ENCODE peak calls at places on chromosomes 12 and 14, in seven cellular contexts. H, F, G, I, D, N and B are unnamed samples.
A peak's percentile ranks its signal among the peaks of the same experiment; 100 is the strongest.

GRCh38 chr12:7129647-7130536 is at the start of gene CLSTN3:
- DNase-seq in G (peak; percentile 91), D (peak; percentile 54), H (peak; percentile 51), I (peak; percentile 76), N (peak; percentile 60), F (peak; percentile 92), B (peak; percentile 91)

GRCh38 chr12:60176891-60177290 is 581.1 kb downstream of the SLC16A7 start:
- DNase-seq in I (no peak), H (no peak), N (no peak), G (no peak), F (no peak), D (no peak), B (no peak)

GRCh38 chr12:67541625-67541991 is 106.9 kb upstream of the DYRK2 start:
- DNase-seq in H (no peak), I (no peak), N (no peak), D (no peak), F (no peak), G (no peak), B (no peak)

GRCh38 chr14:75123991-75124390 is 2.9 kb downstream of the NEK9 start:
- DNase-seq in N (no peak), H (peak; percentile 80), G (peak; percentile 84), D (peak; percentile 93), I (peak; percentile 73), F (no peak), B (no peak)

GRCh38 chr14:99698236-99698635 is 14.1 kb downstream of the CYP46A1 start:
- DNase-seq in G (no peak), D (no peak), H (no peak), I (no peak), N (no peak), F (no peak), B (no peak)

GRCh38 chr12:46452061-46452615 is 79.6 kb upstream of the SLC38A2 start:
- DNase-seq in N (no peak), G (no peak), D (peak; percentile 40), F (no peak), I (peak; percentile 59), H (no peak), B (no peak)

GRCh38 chr12:85277900-85278597 is 2.0 kb upstream of the ALX1 start:
- DNase-seq in D (no peak), H (no peak), N (no peak), I (no peak), F (peak; percentile 59), G (no peak), B (no peak)

GRCh38 chr14:63167044-63167443 is 37.2 kb upstream of the RHOJ start:
- DNase-seq in H (no peak), N (no peak), I (no peak), G (no peak), D (no peak), F (no peak), B (no peak)

GRCh38 chr12:69097619-69098368 is 141.6 kb upstream of the CPSF6 start:
- DNase-seq in N (no peak), D (no peak), I (peak; percentile 85), F (no peak), H (peak; percentile 48), G (peak; percentile 12), B (peak; percentile 17)

GRCh38 chr14:105888151-105888550 is 361.8 kb downstream of the TMEM121 start:
- DNase-seq in G (no peak), N (no peak), H (no peak), F (peak; percentile 25), I (no peak), D (no peak), B (no peak)

GRCh38 chr14:105891221-105891602 is 364.8 kb downstream of the TMEM121 start:
- DNase-seq in N (no peak), I (no peak), G (no peak), F (peak; percentile 54), D (no peak), H (no peak), B (no peak)

GRCh38 chr14:105890474-105891220 is 364.3 kb downstream of the TMEM121 start:
- DNase-seq in D (no peak), F (peak; percentile 67), G (no peak), N (peak; percentile 6), I (no peak), H (no peak), B (no peak)

GRCh38 chr14:105888784-105889665 is 362.6 kb downstream of the TMEM121 start:
- DNase-seq in N (peak; percentile 5), F (peak; percentile 23), G (no peak), H (no peak), I (no peak), D (no peak), B (no peak)

GRCh38 chr14:105889666-105890473 is 363.5 kb downstream of the TMEM121 start:
- DNase-seq in I (no peak), N (peak; percentile 9), F (peak; percentile 65), G (no peak), H (no peak), D (no peak), B (no peak)
- TF ChIP-seq CTCF in I (no peak), N (no peak), F (no peak), G (no peak), H (no peak), D (no peak), B (no peak)

DNA sequence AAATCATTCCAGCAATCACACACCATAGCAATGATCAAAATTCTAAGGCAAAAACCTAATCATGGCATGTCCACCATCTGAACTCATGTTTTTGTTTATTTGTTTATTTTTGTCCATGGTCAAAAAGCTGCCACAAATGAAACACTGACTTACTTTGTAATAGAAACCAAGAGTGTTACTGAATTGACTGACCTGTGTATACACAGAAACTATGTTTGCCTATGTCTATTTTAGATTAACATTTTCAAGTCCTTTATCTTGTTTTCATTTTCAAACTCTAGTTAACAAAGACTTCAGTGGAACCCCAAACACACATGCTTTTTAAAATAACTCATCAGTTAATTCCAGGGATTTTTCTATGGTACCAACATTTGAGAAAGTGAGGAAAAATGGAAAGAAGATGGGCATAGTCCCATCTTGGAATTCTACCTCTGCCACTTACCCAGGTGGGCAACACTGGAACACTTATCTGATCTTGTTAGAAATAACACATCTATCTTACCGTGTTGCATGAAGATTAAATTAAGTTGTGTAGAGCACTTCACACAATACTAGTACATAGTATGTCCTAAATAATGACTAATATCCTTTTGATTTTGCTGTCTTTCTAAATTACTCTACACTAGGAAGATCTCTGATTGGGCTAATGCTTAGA is 6.4 kb downstream of the LUM start:
- DNase-seq in D (no peak), F (no peak), I (no peak), N (no peak), G (no peak), H (no peak), B (no peak)
- TF ChIP-seq CTCF in D (no peak), F (no peak), I (no peak), N (no peak), G (no peak), H (no peak), B (no peak)

GRCh38 chr12:71371132-71371531 is 68.5 kb upstream of the LGR5 start:
- DNase-seq in N (no peak), D (no peak), H (peak; percentile 16), G (peak; percentile 37), F (no peak), I (peak; percentile 65), B (no peak)
- TF ChIP-seq CTCF in N (no peak), D (no peak), H (peak; percentile 15), G (peak; percentile 23), F (no peak), I (peak; percentile 37), B (no peak)

GRCh38 chr12:124754949-124755800 is 108.5 kb downstream of the SCARB1 start:
- DNase-seq in F (peak; percentile 84), H (peak; percentile 90), D (no peak), I (peak; percentile 83), N (peak; percentile 84), G (peak; percentile 96), B (no peak)

GRCh38 chr12:124752437-124753229 is 111.0 kb downstream of the SCARB1 start:
- DNase-seq in N (no peak), I (peak; percentile 71), D (no peak), G (peak; percentile 70), H (peak; percentile 78), F (no peak), B (no peak)

GRCh38 chr12:124754491-124754890 is 109.2 kb downstream of the SCARB1 start:
- DNase-seq in G (no peak), D (no peak), F (no peak), I (no peak), N (no peak), H (no peak), B (no peak)

GRCh38 chr12:124753230-124753595 is 110.5 kb downstream of the SCARB1 start:
- DNase-seq in D (no peak), I (no peak), H (no peak), G (no peak), N (no peak), F (no peak), B (no peak)

GRCh38 chr12:124753993-124754392 is 109.7 kb downstream of the SCARB1 start:
- DNase-seq in D (no peak), N (no peak), G (no peak), I (no peak), F (no peak), H (no peak), B (no peak)
- TF ChIP-seq CTCF in D (no peak), N (no peak), G (no peak), I (no peak), F (no peak), H (no peak), B (no peak)

GRCh38 chr12:51834411-51834810 is 14.1 kb downstream of the FIGNL2 start:
- DNase-seq in D (no peak), N (no peak), I (no peak), F (no peak), G (no peak), H (no peak), B (no peak)
- TF ChIP-seq CTCF in D (no peak), N (no peak), I (no peak), F (no peak), G (no peak), H (no peak), B (no peak)

GRCh38 chr14:37330910-37331309 is 133.2 kb downstream of the MIPOL1 start:
- DNase-seq in D (no peak), F (no peak), G (no peak), I (no peak), H (no peak), N (no peak), B (no peak)

GRCh38 chr14:37329189-37330001 is 131.7 kb downstream of the MIPOL1 start:
- DNase-seq in H (no peak), I (no peak), D (peak; percentile 45), F (no peak), G (no peak), N (no peak), B (no peak)

GRCh38 chr14:37325332-37325731 is 127.6 kb downstream of the MIPOL1 start:
- DNase-seq in I (no peak), G (no peak), D (no peak), H (no peak), F (no peak), N (no peak), B (no peak)

GRCh38 chr14:37328673-37329072 is 130.9 kb downstream of the MIPOL1 start:
- DNase-seq in N (no peak), H (no peak), F (no peak), D (no peak), I (no peak), G (no peak), B (no peak)

DNA sequence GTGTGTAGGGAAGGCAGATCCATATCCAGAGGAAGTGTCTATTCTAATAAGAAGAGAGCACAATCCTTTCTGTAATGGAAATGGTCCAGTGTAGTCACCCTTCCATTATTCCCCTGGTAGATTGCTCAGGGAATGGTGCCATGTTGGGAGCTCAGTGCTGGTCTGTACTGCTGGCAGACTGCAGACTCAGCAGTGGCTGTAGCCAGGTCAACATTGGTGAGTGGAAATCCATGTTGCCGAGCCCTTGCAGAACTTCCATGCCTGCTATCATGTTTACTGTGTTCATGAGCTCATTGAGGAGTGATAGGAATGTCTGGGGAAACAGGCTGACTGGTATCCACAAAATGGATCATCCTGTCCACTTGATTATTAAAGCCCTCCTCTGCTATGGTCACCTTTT is 128.7 kb downstream of the MIPOL1 start:
- DNase-seq in H (no peak), F (no peak), N (no peak), D (no peak), I (no peak), G (no peak), B (no peak)
- TF ChIP-seq CTCF in H (no peak), F (no peak), N (no peak), D (no peak), I (no peak), G (no peak), B (no peak)